ENCODE peak calls at places on chromosomes 11 and 22, in four cellular contexts. One of them, this sample, is unnamed.

GRCh38 chr11:114061053-114062049 is 1.8 kb downstream of the ZBTB16 start:
- DNase-seq in breast epithelium: no peak
- DNase-seq in Peyer's patch: no peak
- DNase-seq in transverse colon: no peak
- DNase-seq in this sample: peak; percentile 84

GRCh38 chr11:47714554-47715081 is 551 bp downstream of the AGBL2 start:
- DNase-seq in Peyer's patch: peak; percentile 21
- DNase-seq in transverse colon: peak; percentile 18
- DNase-seq in breast epithelium: no peak
- DNase-seq in this sample: no peak

GRCh38 chr11:27495710-27496300 is 10.8 kb downstream of the LIN7C start:
- DNase-seq in breast epithelium: no peak
- DNase-seq in transverse colon: no peak
- DNase-seq in Peyer's patch: no peak
- DNase-seq in this sample: no peak

GRCh38 chr22:41978732-41979131 is 9.5 kb downstream of the SEPTIN3 start:
- DNase-seq in breast epithelium: no peak
- DNase-seq in transverse colon: no peak
- DNase-seq in Peyer's patch: no peak
- DNase-seq in this sample: no peak

GRCh38 chr11:64028398-64029115 is 7.2 kb upstream of the FLRT1 start:
- DNase-seq in Peyer's patch: no peak
- DNase-seq in transverse colon: no peak
- DNase-seq in breast epithelium: no peak
- DNase-seq in this sample: no peak

GRCh38 chr11:8192016-8192895 is 23.4 kb upstream of the RIC3 start:
- DNase-seq in breast epithelium: no peak
- DNase-seq in Peyer's patch: peak; percentile 53
- DNase-seq in transverse colon: peak; percentile 72
- DNase-seq in this sample: no peak

GRCh38 chr22:49202226-49202625 is 625.4 kb downstream of the BRD1 start:
- DNase-seq in Peyer's patch: peak; percentile 12
- DNase-seq in transverse colon: no peak
- DNase-seq in breast epithelium: peak; percentile 25
- DNase-seq in this sample: peak; percentile 61

GRCh38 chr11:59997800-59998199 is 19.2 kb upstream of the OOSP4B start:
- DNase-seq in Peyer's patch: no peak
- DNase-seq in breast epithelium: no peak
- DNase-seq in transverse colon: no peak
- DNase-seq in this sample: no peak

GRCh38 chr11:114606003-114606801 is 10.6 kb upstream of the NXPE4 start:
- DNase-seq in breast epithelium: no peak
- DNase-seq in transverse colon: no peak
- DNase-seq in Peyer's patch: no peak
- DNase-seq in this sample: no peak

GRCh38 chr22:45971389-45972028 is 5.5 kb downstream of the WNT7B start:
- DNase-seq in Peyer's patch: no peak
- DNase-seq in breast epithelium: no peak
- DNase-seq in transverse colon: no peak
- DNase-seq in this sample: no peak

GRCh38 chr11:73388241-73389133 is 12.3 kb downstream of the RELT start:
- DNase-seq in transverse colon: peak; percentile 36
- DNase-seq in Peyer's patch: peak; percentile 62
- DNase-seq in breast epithelium: no peak
- DNase-seq in this sample: no peak

GRCh38 chr22:38214248-38215056 is 12.7 kb downstream of the MAFF start:
- DNase-seq in breast epithelium: no peak
- DNase-seq in Peyer's patch: peak; percentile 79
- DNase-seq in transverse colon: peak; percentile 83
- DNase-seq in this sample: no peak
- TF ChIP-seq POLR2A in breast epithelium: no peak
- TF ChIP-seq POLR2A in Peyer's patch: no peak
- TF ChIP-seq POLR2A in transverse colon: no peak
- TF ChIP-seq POLR2A in this sample: no peak

GRCh38 chr11:106176817-106177216 is 99.4 kb downstream of the AASDHPPT start:
- DNase-seq in transverse colon: no peak
- DNase-seq in breast epithelium: no peak
- DNase-seq in Peyer's patch: no peak
- DNase-seq in this sample: no peak
- TF ChIP-seq POLR2A in transverse colon: no peak
- TF ChIP-seq POLR2A in breast epithelium: no peak
- TF ChIP-seq POLR2A in Peyer's patch: no peak
- TF ChIP-seq POLR2A in this sample: no peak

DNA sequence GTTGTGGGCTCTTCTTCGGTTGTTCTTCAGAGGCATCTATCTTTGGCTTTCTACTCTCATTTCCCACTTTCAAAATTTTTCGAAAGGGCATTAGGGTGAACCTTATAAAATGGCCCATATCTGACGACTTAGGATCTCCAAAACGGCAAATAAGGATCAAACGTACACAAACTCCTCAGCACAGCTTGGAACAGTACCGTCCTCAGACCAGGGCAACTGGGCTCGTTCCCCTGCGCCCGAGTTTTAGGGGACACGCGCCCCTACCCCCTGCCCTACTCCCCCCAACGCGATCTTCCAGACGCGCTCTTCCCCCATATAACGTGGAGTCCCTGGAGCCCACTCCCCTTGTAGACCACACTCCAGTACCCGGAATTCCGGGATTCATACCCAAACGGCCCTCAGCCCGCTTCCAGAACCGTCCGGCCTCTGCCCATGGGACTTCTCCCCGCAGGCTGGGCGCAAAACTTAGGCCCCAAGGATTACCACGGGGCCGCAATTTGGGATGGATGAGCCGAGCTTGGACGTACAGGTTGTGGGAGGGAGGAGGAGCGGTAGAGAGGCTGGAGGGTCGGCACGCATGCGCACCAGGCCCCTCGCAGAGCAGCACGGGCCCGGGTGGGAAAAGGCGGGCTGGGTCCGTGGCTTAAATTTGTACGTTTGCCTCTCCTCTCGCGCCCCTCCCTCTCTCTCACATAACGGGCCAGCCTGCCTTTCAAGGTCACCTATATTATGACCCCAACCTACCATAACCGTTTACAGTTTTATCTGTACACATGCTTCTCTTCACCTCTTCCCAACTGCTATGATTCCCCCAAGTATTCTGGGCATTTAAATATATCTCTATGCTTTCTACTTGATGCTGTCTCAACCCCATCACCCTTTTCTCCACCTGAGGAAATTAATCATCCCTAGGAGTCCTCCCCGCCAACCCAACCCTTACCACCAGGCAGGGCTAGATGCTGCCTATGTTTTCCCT is 3.4 kb downstream of the CCDC89 start:
- DNase-seq in transverse colon: peak; percentile 55
- DNase-seq in Peyer's patch: peak; percentile 51
- DNase-seq in breast epithelium: no peak
- DNase-seq in this sample: peak; percentile 67
- TF ChIP-seq POLR2A in transverse colon: peak; percentile 27
- TF ChIP-seq POLR2A in Peyer's patch: no peak
- TF ChIP-seq POLR2A in breast epithelium: no peak
- TF ChIP-seq POLR2A in this sample: no peak

DNA sequence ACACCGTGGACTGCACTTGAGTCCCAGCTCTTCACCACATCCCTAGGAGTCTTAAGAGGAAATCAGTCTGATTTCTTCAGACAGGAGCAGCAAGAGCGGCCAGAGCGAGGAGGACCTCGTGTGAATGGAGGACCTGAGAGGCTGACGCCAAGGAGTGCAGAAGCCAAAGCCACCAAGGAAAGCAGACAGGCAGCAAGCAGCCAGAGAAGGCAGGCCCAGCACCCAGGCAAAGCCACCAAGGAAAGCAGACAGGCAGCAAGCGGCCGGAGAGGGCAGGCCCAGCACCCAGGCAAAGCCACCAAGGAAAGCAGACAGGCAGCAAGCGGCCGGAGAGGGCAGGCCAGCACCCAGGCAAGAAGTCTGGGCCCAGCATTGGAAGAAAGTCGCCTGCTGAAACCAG is 11.8 kb downstream of the CYB561A3 start:
- DNase-seq in Peyer's patch: no peak
- DNase-seq in breast epithelium: no peak
- DNase-seq in transverse colon: no peak
- DNase-seq in this sample: no peak
- TF ChIP-seq POLR2A in Peyer's patch: no peak
- TF ChIP-seq POLR2A in breast epithelium: no peak
- TF ChIP-seq POLR2A in transverse colon: no peak
- TF ChIP-seq POLR2A in this sample: no peak

GRCh38 chr22:39468487-39469325 is 11.9 kb downstream of the MGAT3 start:
- DNase-seq in breast epithelium: no peak
- DNase-seq in Peyer's patch: no peak
- DNase-seq in transverse colon: no peak
- DNase-seq in this sample: no peak
- TF ChIP-seq POLR2A in breast epithelium: no peak
- TF ChIP-seq POLR2A in Peyer's patch: peak; percentile 37
- TF ChIP-seq POLR2A in transverse colon: no peak
- TF ChIP-seq POLR2A in this sample: no peak

GRCh38 chr11:117178210-117179034 is at the start of gene SIDT2:
- DNase-seq in transverse colon: peak; percentile 97
- DNase-seq in breast epithelium: peak; percentile 90
- DNase-seq in Peyer's patch: peak; percentile 96
- DNase-seq in this sample: peak; percentile 96
- TF ChIP-seq POLR2A in transverse colon: peak; percentile 93
- TF ChIP-seq POLR2A in breast epithelium: peak; percentile 70
- TF ChIP-seq POLR2A in Peyer's patch: peak; percentile 94
- TF ChIP-seq POLR2A in this sample: peak; percentile 78

DNA sequence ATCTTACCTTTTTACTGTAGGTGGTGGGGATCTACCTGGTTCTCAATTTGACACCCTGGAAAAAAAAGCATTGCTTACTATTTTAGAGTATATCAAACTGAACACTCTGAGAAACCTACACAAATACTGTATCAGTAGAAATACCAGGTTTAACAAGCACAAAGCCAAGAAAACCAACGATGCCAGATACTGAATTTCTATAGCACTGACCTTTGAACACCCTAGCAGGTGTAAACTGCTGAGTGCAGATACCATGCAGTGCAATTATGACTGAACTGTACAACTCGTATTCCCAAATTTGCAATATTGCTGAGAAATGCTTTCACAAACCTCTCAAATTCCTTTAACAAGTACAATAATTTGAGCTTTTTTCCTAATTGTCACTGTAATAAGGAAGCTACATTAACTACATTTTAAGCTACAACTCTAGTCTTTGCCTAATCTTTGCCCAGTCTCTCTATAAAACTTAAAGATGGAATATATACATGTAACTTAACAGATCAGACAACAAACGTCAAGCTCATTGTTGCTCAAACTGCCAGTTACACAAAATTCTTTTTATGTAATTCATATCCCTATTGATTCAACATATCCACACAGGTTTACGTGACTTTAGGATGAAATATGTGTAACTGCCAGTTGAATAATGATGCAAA is 8.9 kb downstream of the TAF1D start:
- DNase-seq in Peyer's patch: no peak
- DNase-seq in transverse colon: no peak
- DNase-seq in breast epithelium: no peak
- DNase-seq in this sample: no peak
- TF ChIP-seq POLR2A in Peyer's patch: no peak
- TF ChIP-seq POLR2A in transverse colon: no peak
- TF ChIP-seq POLR2A in breast epithelium: no peak
- TF ChIP-seq POLR2A in this sample: no peak

GRCh38 chr22:37625737-37626136 is 13.7 kb upstream of the SH3BP1 start:
- DNase-seq in Peyer's patch: no peak
- DNase-seq in transverse colon: no peak
- DNase-seq in breast epithelium: no peak
- DNase-seq in this sample: no peak

GRCh38 chr22:37626144-37626543 is 13.3 kb upstream of the SH3BP1 start:
- DNase-seq in transverse colon: peak; percentile 68
- DNase-seq in breast epithelium: no peak
- DNase-seq in Peyer's patch: no peak
- DNase-seq in this sample: peak; percentile 89

GRCh38 chr22:37623075-37624016 is 14.7 kb downstream of the GGA1 start:
- DNase-seq in transverse colon: peak; percentile 76
- DNase-seq in Peyer's patch: peak; percentile 80
- DNase-seq in breast epithelium: no peak
- DNase-seq in this sample: no peak

GRCh38 chr22:37624017-37624365 is 15.4 kb downstream of the GGA1 start:
- DNase-seq in transverse colon: peak; percentile 85
- DNase-seq in breast epithelium: no peak
- DNase-seq in Peyer's patch: no peak
- DNase-seq in this sample: peak; percentile 77

GRCh38 chr22:37624876-37625275 is 14.6 kb upstream of the SH3BP1 start:
- DNase-seq in Peyer's patch: no peak
- DNase-seq in breast epithelium: no peak
- DNase-seq in transverse colon: no peak
- DNase-seq in this sample: no peak
- TF ChIP-seq POLR2A in Peyer's patch: no peak
- TF ChIP-seq POLR2A in breast epithelium: no peak
- TF ChIP-seq POLR2A in transverse colon: no peak
- TF ChIP-seq POLR2A in this sample: no peak

GRCh38 chr11:36309779-36310178 is 13.7 kb downstream of the PRR5L start:
- DNase-seq in Peyer's patch: no peak
- DNase-seq in transverse colon: no peak
- DNase-seq in breast epithelium: no peak
- DNase-seq in this sample: no peak

GRCh38 chr11:36313750-36314500 is 17.8 kb downstream of the PRR5L start:
- DNase-seq in breast epithelium: no peak
- DNase-seq in Peyer's patch: no peak
- DNase-seq in transverse colon: no peak
- DNase-seq in this sample: no peak

GRCh38 chr11:36312593-36312990 is 16.5 kb downstream of the PRR5L start:
- DNase-seq in Peyer's patch: no peak
- DNase-seq in transverse colon: no peak
- DNase-seq in breast epithelium: no peak
- DNase-seq in this sample: no peak

GRCh38 chr11:36313073-36313472 is 17.0 kb downstream of the PRR5L start:
- DNase-seq in transverse colon: no peak
- DNase-seq in Peyer's patch: no peak
- DNase-seq in breast epithelium: no peak
- DNase-seq in this sample: no peak

GRCh38 chr11:36311926-36312592 is 16.0 kb downstream of the PRR5L start:
- DNase-seq in breast epithelium: no peak
- DNase-seq in transverse colon: no peak
- DNase-seq in Peyer's patch: no peak
- DNase-seq in this sample: no peak
- TF ChIP-seq POLR2A in breast epithelium: no peak
- TF ChIP-seq POLR2A in transverse colon: no peak
- TF ChIP-seq POLR2A in Peyer's patch: no peak
- TF ChIP-seq POLR2A in this sample: no peak

DNA sequence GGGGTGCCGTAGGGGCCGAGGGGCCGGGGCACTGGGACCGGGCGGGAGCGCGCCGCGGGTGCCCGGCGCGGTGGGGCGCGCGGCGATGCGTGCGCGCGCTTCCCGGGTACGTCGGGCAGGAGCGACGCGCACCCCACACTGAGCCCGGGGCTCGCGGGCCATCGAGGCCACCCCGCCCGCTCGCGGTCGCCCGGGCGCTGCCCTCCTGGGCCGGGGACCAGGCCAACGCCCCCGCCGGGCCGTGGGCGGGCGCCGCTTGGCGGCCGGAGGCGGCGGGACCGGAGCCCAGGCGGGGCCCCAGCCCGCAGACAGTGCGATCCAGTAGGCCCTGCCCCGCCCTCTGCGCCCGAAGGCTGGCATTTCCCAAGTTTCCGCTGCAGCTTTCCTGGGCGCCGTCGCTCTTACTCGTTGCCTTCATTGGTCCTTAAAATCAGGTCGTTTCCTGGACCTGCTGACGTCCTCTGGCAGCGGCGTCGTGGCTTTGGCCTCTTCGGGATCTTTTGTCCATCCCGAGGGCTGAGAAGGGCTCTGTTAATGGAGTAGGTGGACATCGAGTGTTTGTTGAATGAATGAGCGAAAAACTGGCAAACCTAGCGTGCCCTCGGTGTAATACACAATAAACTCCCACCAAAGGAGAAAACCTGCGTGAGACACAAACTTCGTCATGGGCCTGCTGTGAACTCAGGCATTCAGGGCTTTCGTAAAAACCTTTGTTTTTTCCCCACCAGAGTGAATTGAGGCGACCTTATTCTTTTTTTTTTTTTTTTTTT is 638 bp downstream of the PARVA start:
- DNase-seq in Peyer's patch: no peak
- DNase-seq in breast epithelium: peak; percentile 80
- DNase-seq in transverse colon: peak; percentile 86
- DNase-seq in this sample: peak; percentile 80
- TF ChIP-seq POLR2A in Peyer's patch: peak; percentile 52
- TF ChIP-seq POLR2A in breast epithelium: no peak
- TF ChIP-seq POLR2A in transverse colon: peak; percentile 17
- TF ChIP-seq POLR2A in this sample: no peak

This sample was measured in suprapubic skin.